ENCODE peak calls at places on chromosomes 1 and 21, in seven cellular contexts. U is IMR-90, D is mesendoderm, A is H9, M is H1, S is mesenchymal stem cell, P is trophoblast cell. J is an unnamed sample.

GRCh38 chr1:205538211-205538840 is 33.9 kb downstream of the CDK18 start:
- DNase-seq in M (no peak), P (peak), U (peak), D (no peak), S (peak), A (no peak), J (no peak)

GRCh38 chr1:118563969-118564951 is 379.2 kb upstream of the SPAG17 start:
- DNase-seq in M (no peak), U (no peak), D (peak), P (peak), A (no peak), S (peak), J (peak)

GRCh38 chr21:26769613-26770188 is 75.5 kb downstream of the ADAMTS1 start:
- DNase-seq in A (no peak), U (peak), P (peak), M (no peak), S (peak), D (peak), J (no peak)

GRCh38 chr21:31172328-31172727 is 134.1 kb upstream of the KRTAP19-8 start:
- DNase-seq in M (no peak), P (no peak), A (no peak), S (no peak), U (no peak), D (peak), J (no peak)

GRCh38 chr1:153375511-153375910 is at the start of gene S100A12:
- DNase-seq in P (peak), U (peak), M (no peak), A (no peak), D (no peak), S (peak), J (no peak)

GRCh38 chr1:203197625-203198024 is 11.1 kb upstream of the CHI3L1 start:
- DNase-seq in S (peak), U (peak), P (no peak), A (no peak), M (no peak), D (peak), J (no peak)

GRCh38 chr21:43820466-43820865 is 31.1 kb downstream of the RRP1 start:
- DNase-seq in P (no peak), A (no peak), M (no peak), S (no peak), U (no peak), D (no peak), J (no peak)

GRCh38 chr1:64933296-64934070 is 32.9 kb downstream of the JAK1 start:
- DNase-seq in U (peak), M (no peak), S (peak), A (no peak), D (no peak), P (peak), J (no peak)

GRCh38 chr1:26959722-26960624 is at the start of gene KDF1:
- DNase-seq in U (no peak), A (peak), M (peak), P (peak), S (no peak), D (peak), J (no peak)

DNA sequence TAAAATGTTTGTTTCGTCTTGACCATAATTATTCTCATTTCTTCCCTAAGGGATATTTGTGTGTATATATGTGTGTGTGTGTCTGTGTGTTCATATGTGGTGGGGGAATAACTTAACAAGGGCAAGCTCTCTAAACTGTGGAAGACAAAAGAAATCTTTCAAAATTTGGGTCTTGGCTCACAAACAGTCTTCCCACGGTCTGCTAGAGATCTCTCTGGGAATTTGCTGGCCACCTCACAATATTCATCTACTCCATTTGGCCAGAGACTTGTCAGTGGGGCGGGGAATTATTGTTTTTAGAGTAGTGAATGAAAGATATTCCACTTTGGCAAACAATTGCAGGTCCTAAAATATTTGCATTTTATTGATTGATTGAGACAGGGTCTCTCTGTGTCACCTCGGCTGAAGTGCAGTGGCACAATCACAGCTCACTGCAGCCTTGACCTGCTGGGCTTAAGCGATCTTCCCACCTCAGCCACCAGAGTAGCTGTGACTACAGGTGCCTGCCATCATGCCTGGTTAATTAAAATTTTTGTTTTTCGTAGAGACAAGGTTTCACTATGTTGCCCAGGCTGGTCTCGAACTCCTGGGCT is 8.0 kb upstream of the EIF2B3 start:
- DNase-seq in D (no peak), U (no peak), A (no peak), S (no peak), M (no peak), P (no peak), J (no peak)
- H2BK5ac ChIP-seq in D (no peak), U (no peak), A (no peak), S (no peak), M (no peak), P (no peak), J (no peak)

DNA sequence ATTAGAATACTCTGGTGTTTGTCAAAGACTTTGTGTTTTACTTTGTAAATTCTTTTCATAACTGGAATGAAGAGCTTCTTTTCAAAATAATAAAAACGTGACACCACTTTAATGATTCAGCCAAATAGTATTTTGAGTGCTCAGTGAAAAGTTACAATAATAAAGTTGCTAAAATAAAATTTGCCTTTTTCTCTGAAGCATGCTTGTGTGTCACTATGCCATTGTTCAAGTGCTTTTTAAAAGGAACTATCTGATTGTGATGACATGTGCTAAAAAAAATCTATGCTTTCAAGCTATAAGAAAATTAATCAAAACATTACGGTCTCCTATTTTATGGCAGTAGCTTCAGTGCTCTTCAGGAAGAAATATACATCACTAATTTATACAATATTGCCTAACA is 1290.5 kb upstream of the B3GALT2 start:
- DNase-seq in P (no peak), M (no peak), S (no peak), A (no peak), D (no peak), U (peak), J (no peak)
- H3K27ac ChIP-seq in P (no peak), M (no peak), S (no peak), A (no peak), D (no peak), U (no peak), J (no peak)

GRCh38 chr1:18482721-18483425 is 2.1 kb downstream of the KLHDC7A start:
- DNase-seq in A (no peak), M (no peak), U (no peak), P (no peak), S (no peak), D (no peak), J (no peak)
- H3K4me2 ChIP-seq in A (no peak), M (no peak), U (no peak), P (no peak), S (no peak), D (no peak), J (no peak)

DNA sequence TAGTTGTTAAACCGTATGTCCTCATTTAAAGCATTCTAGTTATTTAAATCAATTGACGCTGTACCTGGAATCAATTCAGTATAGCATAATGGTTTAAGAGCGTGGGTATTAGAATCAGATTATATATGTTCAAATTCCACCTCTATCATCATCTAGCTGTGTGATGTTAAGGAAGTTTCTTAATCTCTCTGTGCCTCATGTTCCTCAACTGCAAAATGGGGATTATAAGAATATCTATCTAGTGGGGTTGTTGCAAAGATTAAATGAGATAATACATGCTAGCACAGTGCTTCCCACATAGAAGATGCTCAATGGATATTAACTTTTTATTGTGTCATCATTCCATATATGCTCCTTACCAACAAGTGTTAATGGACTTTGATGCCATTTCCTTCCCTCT is 16.0 kb downstream of the MIXL1 start:
- DNase-seq in M (no peak), S (no peak), P (no peak), U (no peak), A (no peak), D (no peak), J (no peak)
- H2BK5ac ChIP-seq in M (no peak), S (no peak), P (no peak), U (no peak), A (no peak), D (no peak), J (no peak)

DNA sequence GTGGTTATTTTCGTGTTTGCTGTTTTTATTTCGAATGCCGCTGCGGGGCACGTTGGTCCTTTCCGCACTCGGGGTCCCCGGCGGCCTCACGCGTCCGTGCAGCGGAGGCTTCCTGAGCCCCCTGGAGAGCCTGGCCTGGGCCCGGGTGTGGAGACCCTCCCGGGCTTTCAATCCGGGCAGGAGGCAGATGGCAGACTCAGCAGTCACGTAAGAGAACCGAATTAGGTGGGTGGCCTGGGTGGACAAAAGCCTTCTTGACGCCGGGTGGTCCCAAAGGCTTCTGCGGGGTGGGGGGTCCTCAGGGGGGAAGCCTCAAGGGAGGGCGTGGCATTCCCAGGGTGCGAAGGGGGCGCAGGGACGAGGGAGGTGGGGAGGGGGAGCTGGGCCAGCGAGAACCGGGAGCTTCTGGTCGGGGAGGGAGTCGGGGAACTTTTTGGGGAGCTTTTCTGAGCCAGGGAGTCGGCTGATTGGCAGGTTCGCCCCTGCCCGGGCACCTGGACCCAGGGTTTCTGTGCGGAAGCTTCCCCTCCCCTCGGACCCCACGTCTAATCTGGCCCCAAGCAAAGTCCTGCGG is 1.2 kb upstream of the HES4 start:
- DNase-seq in S (no peak), A (peak), M (no peak), D (no peak), U (no peak), P (no peak), J (no peak)
- H3K27ac ChIP-seq in S (no peak), A (no peak), M (no peak), D (no peak), U (peak), P (no peak), J (peak)